ENCODE peak calls at places on chromosomes 6 and 20, in six cellular contexts. G, T, I, F, P and M are unnamed samples.
A peak's percentile ranks its signal among the peaks of the same experiment; 100 is the strongest.

GRCh38 chr6:116557863-116558262 is 4.3 kb downstream of the CALHM4 start:
- DNase-seq in F (peak; percentile 94), P (peak; percentile 87), G (peak; percentile 61), I (no peak), T (peak; percentile 97), M (no peak)

GRCh38 chr6:169075211-169075621 is 178.4 kb downstream of the THBS2 start:
- DNase-seq in P (peak; percentile 67), F (peak; percentile 88), I (peak; percentile 92), T (peak; percentile 90), G (peak; percentile 54), M (no peak)

GRCh38 chr6:85792278-85792677 is 149.6 kb upstream of the SYNCRIP start:
- DNase-seq in P (no peak), F (peak; percentile 5), G (no peak), T (peak; percentile 54), I (no peak), M (no peak)

GRCh38 chr6:138973481-138974140 is 14.4 kb downstream of the REPS1 start:
- DNase-seq in P (no peak), G (no peak), F (peak; percentile 52), T (peak; percentile 78), I (no peak), M (no peak)

GRCh38 chr20:8082999-8083398 is 49.1 kb upstream of the PLCB1 start:
- DNase-seq in G (peak; percentile 9), P (no peak), T (peak; percentile 82), I (no peak), F (no peak), M (no peak)

GRCh38 chr6:9611016-9611415 is 803.9 kb downstream of the TFAP2A start:
- DNase-seq in T (no peak), P (no peak), I (no peak), F (no peak), G (no peak), M (no peak)

GRCh38 chr6:146892613-146893401 is 294.0 kb downstream of the ADGB start:
- DNase-seq in G (no peak), P (peak; percentile 67), T (peak; percentile 93), F (peak; percentile 88), I (no peak), M (no peak)

GRCh38 chr6:73339340-73339739 is 14.7 kb downstream of the DPPA5 start:
- DNase-seq in I (no peak), T (no peak), G (no peak), F (peak; percentile 14), P (no peak), M (no peak)

GRCh38 chr6:34242252-34243130 is 5.8 kb downstream of the HMGA1 start:
- DNase-seq in F (peak; percentile 31), I (peak; percentile 85), G (no peak), P (no peak), T (peak; percentile 52), M (no peak)

GRCh38 chr6:34246249-34246562 is 2.6 kb downstream of the SMIM29 start:
- DNase-seq in T (no peak), P (no peak), F (no peak), G (no peak), I (no peak), M (no peak)

GRCh38 chr6:34246563-34247391 is 2.0 kb downstream of the SMIM29 start:
- DNase-seq in P (no peak), G (no peak), T (peak; percentile 57), I (no peak), F (peak; percentile 23), M (no peak)

GRCh38 chr6:34243131-34243771 is 5.6 kb downstream of the SMIM29 start:
- DNase-seq in F (peak; percentile 58), T (peak; percentile 76), P (no peak), G (no peak), I (no peak), M (no peak)

DNA sequence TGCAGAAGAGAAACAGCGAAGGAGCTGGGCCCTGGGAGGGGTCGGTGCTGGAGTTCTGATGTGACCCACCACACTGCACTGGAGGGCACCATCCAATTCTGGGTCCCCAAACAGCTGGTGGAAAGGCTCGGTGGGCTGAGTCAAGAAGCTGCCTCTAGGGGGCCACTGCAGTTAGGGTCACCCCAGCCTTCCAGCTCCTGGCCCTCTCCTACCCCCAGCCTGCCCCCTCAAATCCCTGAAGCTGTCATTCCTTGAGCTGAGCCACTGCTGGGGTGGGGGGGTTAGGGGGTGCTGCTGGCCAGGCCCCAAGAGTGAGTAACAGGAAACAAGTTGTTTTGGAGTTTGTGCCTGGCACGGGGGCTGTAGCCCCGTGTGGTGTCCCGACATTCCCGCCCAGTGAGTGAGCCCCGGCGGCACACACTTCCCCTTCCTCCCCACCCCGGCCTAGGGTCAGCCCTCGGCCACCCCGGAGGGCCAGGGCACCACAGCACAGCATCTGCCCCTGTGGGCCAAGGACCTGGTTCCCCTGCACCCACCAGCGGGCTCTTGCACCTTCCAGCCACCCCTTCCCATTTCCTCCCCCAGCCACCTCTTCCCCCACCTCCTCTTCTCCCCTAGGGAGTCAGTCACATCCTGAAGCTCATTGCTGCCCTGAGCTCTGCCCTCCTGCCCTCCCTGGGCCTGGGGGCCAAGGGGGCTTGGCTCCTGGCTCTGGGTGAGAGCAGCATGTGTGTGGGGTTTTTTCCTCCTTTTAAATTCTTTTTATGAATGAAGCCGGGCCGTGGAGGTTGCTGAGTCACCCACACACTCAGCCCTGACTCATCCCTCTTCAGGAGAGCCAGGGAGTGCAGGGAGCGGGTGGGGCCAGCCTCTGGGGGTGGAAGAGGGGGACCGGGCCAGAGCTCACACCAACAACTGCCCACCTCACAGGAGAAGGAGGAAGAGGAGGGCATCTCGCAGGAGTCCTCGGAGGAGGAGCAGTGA is 4.6 kb downstream of the SMIM29 start:
- DNase-seq in I (no peak), G (peak; percentile 53), P (no peak), T (peak; percentile 97), F (peak; percentile 95), M (no peak)
- TF ChIP-seq CTCF in I (no peak), G (peak; percentile 35), P (peak; percentile 64), T (peak; percentile 35), F (peak; percentile 55), M (peak; percentile 38)

GRCh38 chr20:11432407-11432806 is 485.3 kb upstream of the BTBD3 start:
- DNase-seq in F (peak; percentile 87), T (peak; percentile 93), G (no peak), I (no peak), P (peak; percentile 81), M (no peak)

GRCh38 chr20:11437611-11438380 is 479.9 kb upstream of the BTBD3 start:
- DNase-seq in F (no peak), I (no peak), T (no peak), P (no peak), G (no peak), M (no peak)

GRCh38 chr20:11438412-11438811 is 479.3 kb upstream of the BTBD3 start:
- DNase-seq in I (no peak), G (no peak), F (no peak), P (no peak), T (no peak), M (no peak)

GRCh38 chr20:11431613-11432012 is 486.1 kb upstream of the BTBD3 start:
- DNase-seq in P (peak; percentile 65), F (peak; percentile 69), T (no peak), I (no peak), G (no peak), M (no peak)

DNA sequence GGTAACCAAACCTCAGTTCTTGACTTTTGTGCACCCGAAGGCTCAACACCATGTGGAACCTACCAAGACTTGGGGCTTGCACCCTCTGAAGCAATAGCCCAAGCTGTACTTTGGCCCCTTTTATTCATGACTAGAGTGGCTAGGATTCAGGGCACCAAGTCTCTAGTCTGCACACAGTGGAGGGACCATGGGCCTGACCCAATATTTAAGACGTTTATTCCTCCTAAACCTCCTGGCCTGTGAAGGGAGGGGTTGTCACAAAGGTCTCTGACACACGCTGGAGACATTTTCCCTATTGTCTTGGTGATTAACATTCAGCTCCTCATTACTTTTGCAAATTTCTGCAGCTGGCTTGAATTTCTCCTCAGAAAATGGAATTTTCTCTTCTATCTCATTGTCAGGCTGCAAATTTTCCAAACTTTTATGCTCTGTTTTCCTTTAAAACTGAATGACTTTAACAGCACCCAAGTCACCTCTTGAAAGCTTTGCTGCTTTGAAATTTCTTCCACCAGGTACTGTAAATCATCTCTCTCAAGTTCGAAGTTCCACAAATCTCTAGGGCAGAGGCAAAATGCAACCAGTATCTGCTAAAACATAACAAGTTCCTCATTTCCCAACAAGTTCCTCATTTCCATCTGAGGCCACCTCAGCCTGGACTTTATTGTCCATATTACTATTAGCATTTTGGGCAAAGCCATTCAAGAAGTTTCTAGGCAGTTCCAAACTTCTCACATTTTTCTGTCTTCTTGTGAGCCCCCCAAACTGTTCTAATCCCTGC is 481.4 kb upstream of the BTBD3 start:
- DNase-seq in T (no peak), F (no peak), I (no peak), P (no peak), G (no peak), M (no peak)
- TF ChIP-seq CTCF in T (no peak), F (no peak), I (no peak), P (no peak), G (no peak), M (no peak)

GRCh38 chr6:120587381-120587780 is 746.9 kb downstream of the TBC1D32 start:
- DNase-seq in F (no peak), T (no peak), I (no peak), P (no peak), G (no peak), M (no peak)

DNA sequence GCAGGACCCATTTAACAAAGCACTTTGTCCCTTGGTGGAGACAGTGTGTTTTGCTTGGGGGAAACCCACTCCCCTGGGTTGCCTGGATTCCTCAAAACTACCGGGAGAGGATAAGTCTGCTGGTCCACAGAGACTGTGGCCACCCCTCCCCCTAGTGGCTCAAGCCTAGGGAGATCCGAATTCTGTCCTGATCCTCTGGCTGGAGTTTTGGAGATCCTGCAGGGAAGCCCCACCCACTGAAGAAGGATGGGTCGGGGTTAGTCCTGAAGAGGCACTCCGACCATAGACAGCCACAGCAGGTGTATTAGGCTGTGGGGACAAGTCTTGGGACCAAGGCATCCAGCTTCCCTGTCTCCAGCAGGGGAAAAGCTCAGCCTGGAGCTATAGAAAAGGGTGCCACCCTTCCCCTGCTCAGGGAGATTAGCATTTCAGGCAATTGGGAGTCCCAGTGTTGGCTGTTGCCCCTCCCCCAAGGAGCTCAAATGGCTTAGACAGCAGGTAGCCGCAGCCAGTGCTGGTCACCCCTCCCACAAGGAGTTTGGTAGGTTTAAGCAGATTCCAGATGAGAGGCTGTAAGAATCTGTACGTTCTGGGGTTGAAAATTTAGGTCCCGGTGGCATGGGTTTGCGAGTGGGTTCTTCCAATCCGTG is 750.0 kb downstream of the TBC1D32 start:
- DNase-seq in P (no peak), T (no peak), I (no peak), F (no peak), G (no peak), M (no peak)
- TF ChIP-seq CTCF in P (no peak), T (no peak), I (no peak), F (no peak), G (no peak), M (no peak)

GRCh38 chr20:11354841-11355240 is 562.9 kb upstream of the BTBD3 start:
- DNase-seq in I (no peak), G (no peak), P (no peak), T (no peak), F (no peak), M (no peak)

GRCh38 chr20:11355338-11355737 is 562.4 kb upstream of the BTBD3 start:
- DNase-seq in P (no peak), F (no peak), G (no peak), I (no peak), T (no peak), M (no peak)

GRCh38 chr20:11350126-11351005 is 567.3 kb upstream of the BTBD3 start:
- DNase-seq in F (peak; percentile 31), G (no peak), P (peak; percentile 33), I (no peak), T (peak; percentile 76), M (no peak)

GRCh38 chr20:11356061-11356460 is 561.6 kb upstream of the BTBD3 start:
- DNase-seq in P (no peak), T (no peak), I (no peak), F (no peak), G (no peak), M (no peak)

DNA sequence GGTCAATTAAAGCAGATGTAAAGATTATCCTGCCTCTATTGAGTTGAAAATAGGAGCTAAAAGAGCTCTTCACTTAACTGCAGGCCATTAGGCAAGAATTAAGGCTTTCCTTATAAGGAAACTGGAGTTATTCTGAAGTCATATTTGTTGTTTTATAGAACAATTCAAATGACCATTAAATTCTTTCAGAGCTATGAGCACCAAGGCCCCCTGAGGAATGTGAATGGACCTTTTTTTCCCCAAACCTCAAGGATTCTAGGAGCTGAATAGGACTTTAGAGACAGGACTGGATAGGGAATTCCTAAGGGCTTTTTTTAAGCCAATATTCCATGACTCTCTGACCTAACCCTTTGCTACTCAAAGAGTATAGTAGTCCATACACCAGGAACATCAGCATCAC is 565.7 kb upstream of the BTBD3 start:
- DNase-seq in G (no peak), I (no peak), F (no peak), T (no peak), P (no peak), M (no peak)
- TF ChIP-seq CTCF in G (no peak), I (no peak), F (no peak), T (no peak), P (no peak), M (no peak)